ENCODE peak calls at places on chromosomes 16 and 17, in seven cellular contexts. H is A549, L is dorsolateral prefrontal cortex, Z is mammary epithelial cell, K is neural progenitor cell, D is fibroblast of the aortic adventitia, B is right lobe of liver. Q is an unnamed sample.

GRCh38 chr17:27345141-27345904 is 51.4 kb downstream of the WSB1 start:
- DNase-seq in B (no peak), D (no peak), H (no peak), Z (no peak), K (peak), L (no peak), Q (no peak)

GRCh38 chr17:59620518-59621259 is 994 bp downstream of the CLTC start:
- DNase-seq in H (peak), Z (peak), K (peak), D (peak), L (no peak), B (peak), Q (peak)

GRCh38 chr16:67562918-67563707 is 787 bp downstream of the CTCF start:
- DNase-seq in H (peak), L (peak), Z (peak), D (peak), K (peak), B (peak), Q (peak)

GRCh38 chr17:35257080-35257701 is 14.3 kb downstream of the SLFN5 start:
- DNase-seq in Z (peak), D (peak), K (no peak), H (peak), B (peak), L (no peak), Q (peak)

GRCh38 chr16:3188925-3189825 is 1.2 kb downstream of the OR1F1 start:
- DNase-seq in D (peak), K (peak), Z (peak), L (no peak), B (no peak), H (peak), Q (no peak)

GRCh38 chr17:83086907-83087787 is 7.7 kb downstream of the METRNL start:
- DNase-seq in Z (no peak), D (no peak), L (no peak), B (no peak), K (no peak), H (no peak), Q (no peak)

GRCh38 chr17:4201231-4201630 is 58.2 kb downstream of the CYB5D2 start:
- DNase-seq in Z (no peak), D (peak), B (no peak), L (no peak), K (no peak), H (no peak), Q (no peak)

GRCh38 chr16:89909777-89910716 is 8.6 kb upstream of the MC1R start:
- DNase-seq in K (peak), Z (peak), D (peak), B (peak), L (peak), H (peak), Q (peak)

GRCh38 chr17:80394629-80395216 is 20.2 kb upstream of the ENDOV start:
- DNase-seq in K (peak), D (no peak), H (no peak), Z (no peak), B (no peak), L (no peak), Q (no peak)

GRCh38 chr16:30775381-30776099 is 11.5 kb downstream of the ZNF629 start:
- DNase-seq in Z (peak), D (peak), K (peak), L (peak), B (peak), H (peak), Q (peak)

GRCh38 chr17:4566785-4567184 is 6.4 kb upstream of the GGT6 start:
- DNase-seq in H (peak), Z (peak), L (no peak), D (peak), K (peak), B (peak), Q (no peak)

GRCh38 chr16:55389426-55390073 is 65.5 kb downstream of the IRX6 start:
- DNase-seq in K (no peak), Z (peak), H (no peak), L (no peak), B (no peak), D (no peak), Q (no peak)

GRCh38 chr16:82655315-82655714 is 28.5 kb downstream of the CDH13 start:
- DNase-seq in L (no peak), K (no peak), H (no peak), D (peak), Z (no peak), B (no peak), Q (peak)

GRCh38 chr16:48948911-48949310 is 332.7 kb downstream of the CBLN1 start:
- DNase-seq in L (no peak), Z (no peak), D (no peak), B (no peak), H (no peak), K (no peak), Q (no peak)

GRCh38 chr17:64984776-64985521 is 65.7 kb upstream of the LRRC37A3 start:
- DNase-seq in K (no peak), Z (peak), L (no peak), D (peak), H (peak), B (peak), Q (no peak)

GRCh38 chr17:77307479-77308198 is 166.9 kb downstream of the SEC14L1 start:
- DNase-seq in B (peak), D (no peak), H (no peak), K (no peak), L (no peak), Z (no peak), Q (no peak)

GRCh38 chr17:77310336-77310735 is 169.6 kb downstream of the SEC14L1 start:
- DNase-seq in Z (no peak), D (no peak), L (no peak), H (no peak), B (no peak), K (no peak), Q (no peak)

GRCh38 chr17:77306790-77307478 is 166.2 kb downstream of the SEC14L1 start:
- DNase-seq in D (no peak), Z (no peak), B (peak), H (peak), K (no peak), L (no peak), Q (peak)

GRCh38 chr17:77311371-77311981 is 170.7 kb downstream of the SEC14L1 start:
- DNase-seq in B (peak), D (no peak), K (no peak), H (no peak), L (no peak), Z (no peak), Q (peak)

GRCh38 chr17:77308768-77309726 is 168.3 kb downstream of the SEC14L1 start:
- DNase-seq in B (no peak), L (no peak), Z (peak), H (no peak), K (no peak), D (peak), Q (no peak)
- H3K4me3 ChIP-seq in B (no peak), L (no peak), Z (no peak), H (no peak), K (no peak), D (no peak), Q (no peak)

GRCh38 chr17:45201457-45201856 is 20.2 kb upstream of the FMNL1 start:
- DNase-seq in Z (no peak), D (no peak), H (no peak), K (no peak), B (no peak), L (no peak), Q (no peak)

GRCh38 chr17:45195424-45195823 is 26.3 kb upstream of the FMNL1 start:
- DNase-seq in H (no peak), K (no peak), B (no peak), L (no peak), Z (no peak), D (no peak), Q (no peak)

GRCh38 chr17:45197108-45197507 is 24.6 kb upstream of the FMNL1 start:
- DNase-seq in L (no peak), B (no peak), Z (no peak), H (no peak), D (no peak), K (no peak), Q (no peak)

GRCh38 chr17:45197555-45198334 is 23.9 kb upstream of the FMNL1 start:
- DNase-seq in L (peak), K (peak), B (peak), D (peak), H (peak), Z (peak), Q (peak)

GRCh38 chr17:45200701-45201100 is 21.0 kb upstream of the FMNL1 start:
- DNase-seq in H (no peak), L (no peak), Z (no peak), D (peak), B (no peak), K (no peak), Q (no peak)
- TF ChIP-seq CTCF in H (no peak), L (no peak), Z (no peak), D (peak), B (no peak), K (no peak), Q (no peak)

GRCh38 chr17:74431568-74432483 is at the start of gene GPRC5C:
- DNase-seq in K (peak), Z (peak), D (peak), L (no peak), B (peak), H (peak), Q (peak)

GRCh38 chr17:74430706-74431567 is 951 bp upstream of the GPRC5C start:
- DNase-seq in Z (peak), K (peak), H (peak), L (no peak), B (peak), D (peak), Q (peak)

GRCh38 chr17:74432484-74433391 is 850 bp downstream of the GPRC5C start:
- DNase-seq in H (no peak), K (peak), L (no peak), D (no peak), Z (no peak), B (no peak), Q (no peak)

GRCh38 chr17:74429604-74430384 is 2.1 kb upstream of the GPRC5C start:
- DNase-seq in D (no peak), L (no peak), B (peak), K (peak), H (no peak), Z (peak), Q (peak)

GRCh38 chr17:74430385-74430705 is 1.5 kb upstream of the GPRC5C start:
- DNase-seq in L (no peak), Z (no peak), D (no peak), B (no peak), H (peak), K (no peak), Q (no peak)
- H3K4me3 ChIP-seq in L (peak), Z (peak), D (no peak), B (peak), H (peak), K (peak), Q (no peak)

GRCh38 chr16:1350691-1351090 is 987 bp downstream of the TSR3 start:
- DNase-seq in K (no peak), H (no peak), D (no peak), Z (no peak), B (no peak), L (no peak), Q (no peak)

GRCh38 chr16:1351215-1351581 is 480 bp downstream of the TSR3 start:
- DNase-seq in K (no peak), H (no peak), D (no peak), L (no peak), Z (no peak), B (no peak), Q (no peak)

GRCh38 chr16:1349351-1349750 is 2.3 kb downstream of the TSR3 start:
- DNase-seq in L (no peak), D (no peak), Z (no peak), K (no peak), B (no peak), H (no peak), Q (no peak)

GRCh38 chr16:1349951-1350350 is 1.7 kb downstream of the TSR3 start:
- DNase-seq in K (no peak), D (no peak), B (no peak), Z (no peak), H (no peak), L (no peak), Q (no peak)

DNA sequence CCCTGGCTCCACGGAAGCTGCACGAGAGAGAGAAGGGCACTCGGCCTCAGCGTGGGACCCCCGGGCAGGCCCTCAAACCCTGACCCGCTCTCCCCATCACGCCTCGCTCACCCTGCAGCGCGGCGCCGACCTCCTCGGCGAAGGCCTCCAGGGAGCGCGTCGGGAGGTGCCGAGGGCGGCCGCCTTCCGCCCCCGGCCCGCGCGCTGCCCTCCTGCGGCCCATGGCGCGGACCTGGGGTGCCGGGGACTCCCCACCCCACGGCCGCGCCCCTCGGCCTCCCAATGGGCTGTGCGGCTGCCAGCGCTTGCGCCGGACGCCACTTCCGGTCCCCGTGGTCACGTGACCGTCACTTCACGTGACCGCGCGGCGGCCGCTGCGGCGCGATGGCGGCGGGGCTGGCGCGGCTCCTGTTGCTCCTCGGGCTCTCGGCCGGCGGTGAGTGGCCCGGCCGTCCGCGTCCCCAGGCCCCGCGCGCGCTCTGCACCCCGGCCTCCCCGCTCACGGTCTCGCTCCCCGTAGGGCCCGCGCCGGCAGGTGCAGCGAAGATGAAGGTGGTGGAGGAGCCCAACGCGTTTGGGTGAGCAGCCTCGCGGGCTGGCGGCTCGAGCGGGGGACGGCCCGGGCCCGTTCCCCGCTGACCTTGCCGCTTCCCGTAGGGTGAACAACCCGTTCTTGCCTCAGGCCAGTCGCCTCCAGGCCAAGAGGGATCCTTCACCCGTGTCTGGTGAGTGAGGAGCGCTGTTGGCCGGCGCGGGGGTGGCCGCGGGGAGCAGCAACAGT is at the start of the genes GNPTG and TSR3:
- DNase-seq in K (peak), H (peak), B (peak), Z (peak), D (peak), L (peak), Q (peak)
- TF ChIP-seq CTCF in K (no peak), H (no peak), B (no peak), Z (no peak), D (no peak), L (no peak), Q (no peak)

GRCh38 chr17:42023524-42024349 is 3.8 kb downstream of the NKIRAS2 start:
- DNase-seq in Z (no peak), D (no peak), B (no peak), L (no peak), H (no peak), K (no peak), Q (no peak)
- H3K4me3 ChIP-seq in Z (no peak), D (no peak), B (no peak), L (no peak), H (no peak), K (no peak), Q (no peak)

GRCh38 chr17:45061606-45062205 is 589 bp downstream of the NMT1 start:
- DNase-seq in L (no peak), Z (no peak), D (no peak), B (no peak), K (no peak), H (no peak), Q (no peak)

GRCh38 chr17:45063198-45063597 is 2.1 kb downstream of the NMT1 start:
- DNase-seq in B (no peak), Z (no peak), H (no peak), D (no peak), K (no peak), L (no peak), Q (no peak)

GRCh38 chr17:45060382-45060823 is 714 bp upstream of the NMT1 start:
- DNase-seq in D (no peak), Z (no peak), L (no peak), B (no peak), H (no peak), K (no peak), Q (no peak)

GRCh38 chr17:45060824-45061605 is at the start of gene NMT1:
- DNase-seq in H (peak), D (peak), K (peak), L (peak), B (peak), Z (peak), Q (peak)
- TF ChIP-seq CTCF in H (no peak), D (no peak), K (no peak), L (peak), B (no peak), Z (no peak), Q (no peak)

GRCh38 chr17:49508891-49509587 is 13.9 kb downstream of the NGFR start:
- DNase-seq in B (no peak), K (no peak), D (no peak), Z (no peak), H (no peak), L (no peak), Q (no peak)

GRCh38 chr17:49509588-49509917 is 14.5 kb downstream of the NGFR start:
- DNase-seq in L (no peak), K (no peak), D (no peak), Z (no peak), H (no peak), B (no peak), Q (no peak)

GRCh38 chr17:49510720-49511110 is 15.6 kb downstream of the NGFR start:
- DNase-seq in L (no peak), H (no peak), Z (no peak), K (no peak), B (no peak), D (no peak), Q (no peak)

GRCh38 chr17:49511810-49512209 is 16.7 kb downstream of the NGFR start:
- DNase-seq in H (no peak), B (no peak), Z (no peak), L (no peak), D (no peak), K (no peak), Q (no peak)

GRCh38 chr17:49510059-49510719 is 15.1 kb downstream of the NGFR start:
- DNase-seq in H (no peak), D (no peak), B (no peak), Z (no peak), K (no peak), L (no peak), Q (no peak)
- H3K4me3 ChIP-seq in H (no peak), D (no peak), B (no peak), Z (no peak), K (no peak), L (no peak), Q (no peak)

GRCh38 chr17:36534881-36535668 is at the start of gene PIGW:
- DNase-seq in H (peak), L (peak), B (peak), D (peak), Z (peak), K (peak), Q (peak)
- TF ChIP-seq CTCF in H (no peak), L (peak), B (peak), D (no peak), Z (no peak), K (no peak), Q (peak)

GRCh38 chr17:76751416-76751993 is 13.6 kb downstream of the MFSD11 start:
- DNase-seq in B (no peak), Z (no peak), H (no peak), D (no peak), K (no peak), L (no peak), Q (no peak)
- H3K4me3 ChIP-seq in B (no peak), Z (no peak), H (no peak), D (no peak), K (no peak), L (no peak), Q (no peak)

Q was measured in mucosa of descending colon.